ENCODE peak calls at places on chromosomes 11 and 22, in eight cellular contexts. One of them, this sample, is unnamed.

GRCh38 chr11:74570266-74571061 is 21.9 kb upstream of the POLD3 start:
- DNase-seq in activated naive CD4-positive, alpha-beta T cell: no peak
- DNase-seq in stimulated activated CD4-positive, alpha-beta T cell treated with anti-CD3 and anti-CD28 coated beads, Interleukin-2, amount 100 ng/mL, for 24 hours: peak
- DNase-seq in stimulated activated naive CD8-positive, alpha-beta T cell treated with anti-CD3 and anti-CD28 coated beads, Interleukin-15, amount 100 ng/mL, for 72 hours: no peak
- DNase-seq in NCI-H1105 treated with DMSO at 0.1 percent for 48 hours: peak
- DNase-seq in T-helper 2 cell: no peak
- DNase-seq in stimulated activated CD8-positive, alpha-beta memory T cell treated with anti-CD3 and anti-CD28 coated beads, Interleukin-2, amount 100 ng/mL, for 48 hours: no peak
- DNase-seq in mucosa of descending colon: no peak
- DNase-seq in this sample: no peak

GRCh38 chr11:94729352-94729751 is 38.8 kb upstream of the AMOTL1 start:
- DNase-seq in NCI-H1105 treated with DMSO at 0.1 percent for 48 hours: no peak
- DNase-seq in mucosa of descending colon: no peak
- DNase-seq in stimulated activated CD4-positive, alpha-beta T cell treated with anti-CD3 and anti-CD28 coated beads, Interleukin-2, amount 100 ng/mL, for 24 hours: no peak
- DNase-seq in stimulated activated naive CD8-positive, alpha-beta T cell treated with anti-CD3 and anti-CD28 coated beads, Interleukin-15, amount 100 ng/mL, for 72 hours: no peak
- DNase-seq in T-helper 2 cell: no peak
- DNase-seq in activated naive CD4-positive, alpha-beta T cell: no peak
- DNase-seq in stimulated activated CD8-positive, alpha-beta memory T cell treated with anti-CD3 and anti-CD28 coated beads, Interleukin-2, amount 100 ng/mL, for 48 hours: no peak
- DNase-seq in this sample: no peak

GRCh38 chr11:34065505-34066203 is 14.1 kb downstream of the CAPRIN1 start:
- DNase-seq in T-helper 2 cell: no peak
- DNase-seq in stimulated activated CD8-positive, alpha-beta memory T cell treated with anti-CD3 and anti-CD28 coated beads, Interleukin-2, amount 100 ng/mL, for 48 hours: no peak
- DNase-seq in stimulated activated CD4-positive, alpha-beta T cell treated with anti-CD3 and anti-CD28 coated beads, Interleukin-2, amount 100 ng/mL, for 24 hours: no peak
- DNase-seq in NCI-H1105 treated with DMSO at 0.1 percent for 48 hours: no peak
- DNase-seq in mucosa of descending colon: no peak
- DNase-seq in stimulated activated naive CD8-positive, alpha-beta T cell treated with anti-CD3 and anti-CD28 coated beads, Interleukin-15, amount 100 ng/mL, for 72 hours: no peak
- DNase-seq in activated naive CD4-positive, alpha-beta T cell: no peak
- DNase-seq in this sample: no peak

GRCh38 chr11:62810748-62811147 is 5.5 kb upstream of the NXF1 start:
- DNase-seq in T-helper 2 cell: no peak
- DNase-seq in activated naive CD4-positive, alpha-beta T cell: no peak
- DNase-seq in NCI-H1105 treated with DMSO at 0.1 percent for 48 hours: no peak
- DNase-seq in stimulated activated CD8-positive, alpha-beta memory T cell treated with anti-CD3 and anti-CD28 coated beads, Interleukin-2, amount 100 ng/mL, for 48 hours: no peak
- DNase-seq in stimulated activated naive CD8-positive, alpha-beta T cell treated with anti-CD3 and anti-CD28 coated beads, Interleukin-15, amount 100 ng/mL, for 72 hours: no peak
- DNase-seq in mucosa of descending colon: no peak
- DNase-seq in stimulated activated CD4-positive, alpha-beta T cell treated with anti-CD3 and anti-CD28 coated beads, Interleukin-2, amount 100 ng/mL, for 24 hours: no peak
- DNase-seq in this sample: no peak

GRCh38 chr22:28883917-28884753 is 763 bp downstream of the ZNRF3 start:
- DNase-seq in stimulated activated CD4-positive, alpha-beta T cell treated with anti-CD3 and anti-CD28 coated beads, Interleukin-2, amount 100 ng/mL, for 24 hours: peak
- DNase-seq in stimulated activated CD8-positive, alpha-beta memory T cell treated with anti-CD3 and anti-CD28 coated beads, Interleukin-2, amount 100 ng/mL, for 48 hours: no peak
- DNase-seq in T-helper 2 cell: peak
- DNase-seq in NCI-H1105 treated with DMSO at 0.1 percent for 48 hours: peak
- DNase-seq in stimulated activated naive CD8-positive, alpha-beta T cell treated with anti-CD3 and anti-CD28 coated beads, Interleukin-15, amount 100 ng/mL, for 72 hours: peak
- DNase-seq in mucosa of descending colon: peak
- DNase-seq in activated naive CD4-positive, alpha-beta T cell: peak
- DNase-seq in this sample: peak

GRCh38 chr11:79321282-79321681 is 119.5 kb downstream of the TENM4 start:
- DNase-seq in stimulated activated CD8-positive, alpha-beta memory T cell treated with anti-CD3 and anti-CD28 coated beads, Interleukin-2, amount 100 ng/mL, for 48 hours: no peak
- DNase-seq in NCI-H1105 treated with DMSO at 0.1 percent for 48 hours: no peak
- DNase-seq in stimulated activated naive CD8-positive, alpha-beta T cell treated with anti-CD3 and anti-CD28 coated beads, Interleukin-15, amount 100 ng/mL, for 72 hours: no peak
- DNase-seq in activated naive CD4-positive, alpha-beta T cell: no peak
- DNase-seq in T-helper 2 cell: no peak
- DNase-seq in stimulated activated CD4-positive, alpha-beta T cell treated with anti-CD3 and anti-CD28 coated beads, Interleukin-2, amount 100 ng/mL, for 24 hours: no peak
- DNase-seq in mucosa of descending colon: no peak
- DNase-seq in this sample: no peak

GRCh38 chr11:133506023-133506422 is 26.3 kb downstream of the OPCML start:
- DNase-seq in stimulated activated CD8-positive, alpha-beta memory T cell treated with anti-CD3 and anti-CD28 coated beads, Interleukin-2, amount 100 ng/mL, for 48 hours: no peak
- DNase-seq in activated naive CD4-positive, alpha-beta T cell: no peak
- DNase-seq in mucosa of descending colon: no peak
- DNase-seq in NCI-H1105 treated with DMSO at 0.1 percent for 48 hours: no peak
- DNase-seq in T-helper 2 cell: no peak
- DNase-seq in stimulated activated CD4-positive, alpha-beta T cell treated with anti-CD3 and anti-CD28 coated beads, Interleukin-2, amount 100 ng/mL, for 24 hours: no peak
- DNase-seq in stimulated activated naive CD8-positive, alpha-beta T cell treated with anti-CD3 and anti-CD28 coated beads, Interleukin-15, amount 100 ng/mL, for 72 hours: no peak
- DNase-seq in this sample: no peak

GRCh38 chr11:14643697-14644395 is at the start of gene PDE3B:
- DNase-seq in NCI-H1105 treated with DMSO at 0.1 percent for 48 hours: peak
- DNase-seq in stimulated activated CD8-positive, alpha-beta memory T cell treated with anti-CD3 and anti-CD28 coated beads, Interleukin-2, amount 100 ng/mL, for 48 hours: peak
- DNase-seq in activated naive CD4-positive, alpha-beta T cell: peak
- DNase-seq in stimulated activated CD4-positive, alpha-beta T cell treated with anti-CD3 and anti-CD28 coated beads, Interleukin-2, amount 100 ng/mL, for 24 hours: peak
- DNase-seq in mucosa of descending colon: peak
- DNase-seq in T-helper 2 cell: peak
- DNase-seq in stimulated activated naive CD8-positive, alpha-beta T cell treated with anti-CD3 and anti-CD28 coated beads, Interleukin-15, amount 100 ng/mL, for 72 hours: peak
- DNase-seq in this sample: peak

GRCh38 chr11:128621491-128622136 is 34.3 kb upstream of the ETS1 start:
- DNase-seq in mucosa of descending colon: no peak
- DNase-seq in T-helper 2 cell: no peak
- DNase-seq in stimulated activated naive CD8-positive, alpha-beta T cell treated with anti-CD3 and anti-CD28 coated beads, Interleukin-15, amount 100 ng/mL, for 72 hours: no peak
- DNase-seq in activated naive CD4-positive, alpha-beta T cell: no peak
- DNase-seq in stimulated activated CD4-positive, alpha-beta T cell treated with anti-CD3 and anti-CD28 coated beads, Interleukin-2, amount 100 ng/mL, for 24 hours: no peak
- DNase-seq in stimulated activated CD8-positive, alpha-beta memory T cell treated with anti-CD3 and anti-CD28 coated beads, Interleukin-2, amount 100 ng/mL, for 48 hours: no peak
- DNase-seq in NCI-H1105 treated with DMSO at 0.1 percent for 48 hours: no peak
- DNase-seq in this sample: no peak

GRCh38 chr11:82979824-82980223 is 78.3 kb downstream of the DDIAS start:
- DNase-seq in stimulated activated CD8-positive, alpha-beta memory T cell treated with anti-CD3 and anti-CD28 coated beads, Interleukin-2, amount 100 ng/mL, for 48 hours: no peak
- DNase-seq in mucosa of descending colon: no peak
- DNase-seq in stimulated activated CD4-positive, alpha-beta T cell treated with anti-CD3 and anti-CD28 coated beads, Interleukin-2, amount 100 ng/mL, for 24 hours: no peak
- DNase-seq in T-helper 2 cell: no peak
- DNase-seq in activated naive CD4-positive, alpha-beta T cell: no peak
- DNase-seq in NCI-H1105 treated with DMSO at 0.1 percent for 48 hours: no peak
- DNase-seq in stimulated activated naive CD8-positive, alpha-beta T cell treated with anti-CD3 and anti-CD28 coated beads, Interleukin-15, amount 100 ng/mL, for 72 hours: no peak
- DNase-seq in this sample: no peak

GRCh38 chr22:27323646-27324045 is 477.9 kb downstream of the MN1 start:
- DNase-seq in mucosa of descending colon: no peak
- DNase-seq in stimulated activated naive CD8-positive, alpha-beta T cell treated with anti-CD3 and anti-CD28 coated beads, Interleukin-15, amount 100 ng/mL, for 72 hours: no peak
- DNase-seq in NCI-H1105 treated with DMSO at 0.1 percent for 48 hours: no peak
- DNase-seq in activated naive CD4-positive, alpha-beta T cell: no peak
- DNase-seq in stimulated activated CD8-positive, alpha-beta memory T cell treated with anti-CD3 and anti-CD28 coated beads, Interleukin-2, amount 100 ng/mL, for 48 hours: no peak
- DNase-seq in stimulated activated CD4-positive, alpha-beta T cell treated with anti-CD3 and anti-CD28 coated beads, Interleukin-2, amount 100 ng/mL, for 24 hours: no peak
- DNase-seq in T-helper 2 cell: no peak
- DNase-seq in this sample: no peak

GRCh38 chr11:92717240-92717639 is 252.2 kb upstream of the MTNR1B start:
- DNase-seq in stimulated activated CD8-positive, alpha-beta memory T cell treated with anti-CD3 and anti-CD28 coated beads, Interleukin-2, amount 100 ng/mL, for 48 hours: no peak
- DNase-seq in T-helper 2 cell: no peak
- DNase-seq in activated naive CD4-positive, alpha-beta T cell: no peak
- DNase-seq in stimulated activated naive CD8-positive, alpha-beta T cell treated with anti-CD3 and anti-CD28 coated beads, Interleukin-15, amount 100 ng/mL, for 72 hours: no peak
- DNase-seq in NCI-H1105 treated with DMSO at 0.1 percent for 48 hours: no peak
- DNase-seq in mucosa of descending colon: no peak
- DNase-seq in stimulated activated CD4-positive, alpha-beta T cell treated with anti-CD3 and anti-CD28 coated beads, Interleukin-2, amount 100 ng/mL, for 24 hours: no peak
- DNase-seq in this sample: no peak

GRCh38 chr22:30265851-30266444 is 703 bp downstream of the OSM start:
- DNase-seq in stimulated activated CD4-positive, alpha-beta T cell treated with anti-CD3 and anti-CD28 coated beads, Interleukin-2, amount 100 ng/mL, for 24 hours: peak
- DNase-seq in stimulated activated CD8-positive, alpha-beta memory T cell treated with anti-CD3 and anti-CD28 coated beads, Interleukin-2, amount 100 ng/mL, for 48 hours: peak
- DNase-seq in NCI-H1105 treated with DMSO at 0.1 percent for 48 hours: no peak
- DNase-seq in activated naive CD4-positive, alpha-beta T cell: peak
- DNase-seq in T-helper 2 cell: peak
- DNase-seq in stimulated activated naive CD8-positive, alpha-beta T cell treated with anti-CD3 and anti-CD28 coated beads, Interleukin-15, amount 100 ng/mL, for 72 hours: peak
- DNase-seq in mucosa of descending colon: peak
- DNase-seq in this sample: peak

GRCh38 chr11:69186316-69187266 is 30.9 kb downstream of the SMIM38 start:
- DNase-seq in NCI-H1105 treated with DMSO at 0.1 percent for 48 hours: no peak
- DNase-seq in activated naive CD4-positive, alpha-beta T cell: no peak
- DNase-seq in stimulated activated CD4-positive, alpha-beta T cell treated with anti-CD3 and anti-CD28 coated beads, Interleukin-2, amount 100 ng/mL, for 24 hours: no peak
- DNase-seq in stimulated activated naive CD8-positive, alpha-beta T cell treated with anti-CD3 and anti-CD28 coated beads, Interleukin-15, amount 100 ng/mL, for 72 hours: no peak
- DNase-seq in T-helper 2 cell: no peak
- DNase-seq in stimulated activated CD8-positive, alpha-beta memory T cell treated with anti-CD3 and anti-CD28 coated beads, Interleukin-2, amount 100 ng/mL, for 48 hours: no peak
- DNase-seq in mucosa of descending colon: no peak
- DNase-seq in this sample: no peak

GRCh38 chr22:21624880-21625791 is 4.7 kb downstream of the YDJC start:
- DNase-seq in mucosa of descending colon: no peak
- DNase-seq in T-helper 2 cell: no peak
- DNase-seq in activated naive CD4-positive, alpha-beta T cell: no peak
- DNase-seq in stimulated activated CD4-positive, alpha-beta T cell treated with anti-CD3 and anti-CD28 coated beads, Interleukin-2, amount 100 ng/mL, for 24 hours: no peak
- DNase-seq in NCI-H1105 treated with DMSO at 0.1 percent for 48 hours: no peak
- DNase-seq in stimulated activated naive CD8-positive, alpha-beta T cell treated with anti-CD3 and anti-CD28 coated beads, Interleukin-15, amount 100 ng/mL, for 72 hours: no peak
- DNase-seq in stimulated activated CD8-positive, alpha-beta memory T cell treated with anti-CD3 and anti-CD28 coated beads, Interleukin-2, amount 100 ng/mL, for 48 hours: no peak
- DNase-seq in this sample: no peak

GRCh38 chr22:22037740-22038139 is 55.2 kb upstream of the TOP3B start:
- DNase-seq in T-helper 2 cell: no peak
- DNase-seq in NCI-H1105 treated with DMSO at 0.1 percent for 48 hours: no peak
- DNase-seq in mucosa of descending colon: no peak
- DNase-seq in activated naive CD4-positive, alpha-beta T cell: no peak
- DNase-seq in stimulated activated naive CD8-positive, alpha-beta T cell treated with anti-CD3 and anti-CD28 coated beads, Interleukin-15, amount 100 ng/mL, for 72 hours: no peak
- DNase-seq in stimulated activated CD8-positive, alpha-beta memory T cell treated with anti-CD3 and anti-CD28 coated beads, Interleukin-2, amount 100 ng/mL, for 48 hours: no peak
- DNase-seq in stimulated activated CD4-positive, alpha-beta T cell treated with anti-CD3 and anti-CD28 coated beads, Interleukin-2, amount 100 ng/mL, for 24 hours: no peak
- DNase-seq in this sample: no peak

GRCh38 chr11:7675640-7676039 is 2.3 kb upstream of the CYB5R2 start:
- DNase-seq in T-helper 2 cell: no peak
- DNase-seq in activated naive CD4-positive, alpha-beta T cell: no peak
- DNase-seq in mucosa of descending colon: no peak
- DNase-seq in stimulated activated CD8-positive, alpha-beta memory T cell treated with anti-CD3 and anti-CD28 coated beads, Interleukin-2, amount 100 ng/mL, for 48 hours: no peak
- DNase-seq in stimulated activated naive CD8-positive, alpha-beta T cell treated with anti-CD3 and anti-CD28 coated beads, Interleukin-15, amount 100 ng/mL, for 72 hours: no peak
- DNase-seq in stimulated activated CD4-positive, alpha-beta T cell treated with anti-CD3 and anti-CD28 coated beads, Interleukin-2, amount 100 ng/mL, for 24 hours: no peak
- DNase-seq in NCI-H1105 treated with DMSO at 0.1 percent for 48 hours: no peak
- DNase-seq in this sample: no peak

GRCh38 chr11:6667733-6668374 is 12.2 kb upstream of the DCHS1 start:
- DNase-seq in stimulated activated naive CD8-positive, alpha-beta T cell treated with anti-CD3 and anti-CD28 coated beads, Interleukin-15, amount 100 ng/mL, for 72 hours: peak
- DNase-seq in activated naive CD4-positive, alpha-beta T cell: no peak
- DNase-seq in T-helper 2 cell: peak
- DNase-seq in mucosa of descending colon: no peak
- DNase-seq in stimulated activated CD4-positive, alpha-beta T cell treated with anti-CD3 and anti-CD28 coated beads, Interleukin-2, amount 100 ng/mL, for 24 hours: no peak
- DNase-seq in stimulated activated CD8-positive, alpha-beta memory T cell treated with anti-CD3 and anti-CD28 coated beads, Interleukin-2, amount 100 ng/mL, for 48 hours: no peak
- DNase-seq in NCI-H1105 treated with DMSO at 0.1 percent for 48 hours: peak
- DNase-seq in this sample: no peak

GRCh38 chr11:10561947-10562346 is 6.5 kb downstream of the LYVE1 start:
- DNase-seq in activated naive CD4-positive, alpha-beta T cell: no peak
- DNase-seq in mucosa of descending colon: no peak
- DNase-seq in stimulated activated CD4-positive, alpha-beta T cell treated with anti-CD3 and anti-CD28 coated beads, Interleukin-2, amount 100 ng/mL, for 24 hours: no peak
- DNase-seq in stimulated activated naive CD8-positive, alpha-beta T cell treated with anti-CD3 and anti-CD28 coated beads, Interleukin-15, amount 100 ng/mL, for 72 hours: no peak
- DNase-seq in NCI-H1105 treated with DMSO at 0.1 percent for 48 hours: no peak
- DNase-seq in stimulated activated CD8-positive, alpha-beta memory T cell treated with anti-CD3 and anti-CD28 coated beads, Interleukin-2, amount 100 ng/mL, for 48 hours: no peak
- DNase-seq in T-helper 2 cell: no peak
- DNase-seq in this sample: no peak

GRCh38 chr11:72373163-72373562 is 61.2 kb downstream of the CLPB start:
- DNase-seq in stimulated activated naive CD8-positive, alpha-beta T cell treated with anti-CD3 and anti-CD28 coated beads, Interleukin-15, amount 100 ng/mL, for 72 hours: no peak
- DNase-seq in T-helper 2 cell: no peak
- DNase-seq in activated naive CD4-positive, alpha-beta T cell: no peak
- DNase-seq in NCI-H1105 treated with DMSO at 0.1 percent for 48 hours: peak
- DNase-seq in stimulated activated CD4-positive, alpha-beta T cell treated with anti-CD3 and anti-CD28 coated beads, Interleukin-2, amount 100 ng/mL, for 24 hours: no peak
- DNase-seq in stimulated activated CD8-positive, alpha-beta memory T cell treated with anti-CD3 and anti-CD28 coated beads, Interleukin-2, amount 100 ng/mL, for 48 hours: no peak
- DNase-seq in mucosa of descending colon: no peak
- DNase-seq in this sample: no peak

GRCh38 chr11:45082744-45083543 is 63.5 kb upstream of the PRDM11 start:
- DNase-seq in stimulated activated CD8-positive, alpha-beta memory T cell treated with anti-CD3 and anti-CD28 coated beads, Interleukin-2, amount 100 ng/mL, for 48 hours: no peak
- DNase-seq in mucosa of descending colon: no peak
- DNase-seq in stimulated activated CD4-positive, alpha-beta T cell treated with anti-CD3 and anti-CD28 coated beads, Interleukin-2, amount 100 ng/mL, for 24 hours: no peak
- DNase-seq in stimulated activated naive CD8-positive, alpha-beta T cell treated with anti-CD3 and anti-CD28 coated beads, Interleukin-15, amount 100 ng/mL, for 72 hours: no peak
- DNase-seq in activated naive CD4-positive, alpha-beta T cell: no peak
- DNase-seq in NCI-H1105 treated with DMSO at 0.1 percent for 48 hours: no peak
- DNase-seq in T-helper 2 cell: no peak
- DNase-seq in this sample: no peak

GRCh38 chr11:129426776-129427175 is 51.1 kb downstream of the BARX2 start:
- DNase-seq in stimulated activated naive CD8-positive, alpha-beta T cell treated with anti-CD3 and anti-CD28 coated beads, Interleukin-15, amount 100 ng/mL, for 72 hours: no peak
- DNase-seq in activated naive CD4-positive, alpha-beta T cell: no peak
- DNase-seq in T-helper 2 cell: no peak
- DNase-seq in NCI-H1105 treated with DMSO at 0.1 percent for 48 hours: no peak
- DNase-seq in mucosa of descending colon: no peak
- DNase-seq in stimulated activated CD4-positive, alpha-beta T cell treated with anti-CD3 and anti-CD28 coated beads, Interleukin-2, amount 100 ng/mL, for 24 hours: no peak
- DNase-seq in stimulated activated CD8-positive, alpha-beta memory T cell treated with anti-CD3 and anti-CD28 coated beads, Interleukin-2, amount 100 ng/mL, for 48 hours: no peak
- DNase-seq in this sample: no peak

GRCh38 chr11:92948116-92948515 is 21.3 kb upstream of the MTNR1B start:
- DNase-seq in activated naive CD4-positive, alpha-beta T cell: no peak
- DNase-seq in stimulated activated CD8-positive, alpha-beta memory T cell treated with anti-CD3 and anti-CD28 coated beads, Interleukin-2, amount 100 ng/mL, for 48 hours: no peak
- DNase-seq in stimulated activated CD4-positive, alpha-beta T cell treated with anti-CD3 and anti-CD28 coated beads, Interleukin-2, amount 100 ng/mL, for 24 hours: no peak
- DNase-seq in NCI-H1105 treated with DMSO at 0.1 percent for 48 hours: no peak
- DNase-seq in mucosa of descending colon: no peak
- DNase-seq in stimulated activated naive CD8-positive, alpha-beta T cell treated with anti-CD3 and anti-CD28 coated beads, Interleukin-15, amount 100 ng/mL, for 72 hours: no peak
- DNase-seq in T-helper 2 cell: no peak
- DNase-seq in this sample: no peak

GRCh38 chr11:73907191-73907590 is 30.4 kb downstream of the PAAF1 start:
- DNase-seq in stimulated activated CD4-positive, alpha-beta T cell treated with anti-CD3 and anti-CD28 coated beads, Interleukin-2, amount 100 ng/mL, for 24 hours: no peak
- DNase-seq in NCI-H1105 treated with DMSO at 0.1 percent for 48 hours: no peak
- DNase-seq in mucosa of descending colon: no peak
- DNase-seq in stimulated activated naive CD8-positive, alpha-beta T cell treated with anti-CD3 and anti-CD28 coated beads, Interleukin-15, amount 100 ng/mL, for 72 hours: no peak
- DNase-seq in activated naive CD4-positive, alpha-beta T cell: no peak
- DNase-seq in stimulated activated CD8-positive, alpha-beta memory T cell treated with anti-CD3 and anti-CD28 coated beads, Interleukin-2, amount 100 ng/mL, for 48 hours: no peak
- DNase-seq in T-helper 2 cell: no peak
- DNase-seq in this sample: no peak

GRCh38 chr11:45180158-45180887 is 33.9 kb downstream of the PRDM11 start:
- DNase-seq in NCI-H1105 treated with DMSO at 0.1 percent for 48 hours: peak
- DNase-seq in mucosa of descending colon: peak
- DNase-seq in stimulated activated CD4-positive, alpha-beta T cell treated with anti-CD3 and anti-CD28 coated beads, Interleukin-2, amount 100 ng/mL, for 24 hours: no peak
- DNase-seq in activated naive CD4-positive, alpha-beta T cell: no peak
- DNase-seq in stimulated activated naive CD8-positive, alpha-beta T cell treated with anti-CD3 and anti-CD28 coated beads, Interleukin-15, amount 100 ng/mL, for 72 hours: peak
- DNase-seq in T-helper 2 cell: no peak
- DNase-seq in stimulated activated CD8-positive, alpha-beta memory T cell treated with anti-CD3 and anti-CD28 coated beads, Interleukin-2, amount 100 ng/mL, for 48 hours: no peak
- DNase-seq in this sample: peak

GRCh38 chr11:94895451-94895850 is 77.9 kb downstream of the CWC15 start:
- DNase-seq in stimulated activated CD8-positive, alpha-beta memory T cell treated with anti-CD3 and anti-CD28 coated beads, Interleukin-2, amount 100 ng/mL, for 48 hours: no peak
- DNase-seq in stimulated activated CD4-positive, alpha-beta T cell treated with anti-CD3 and anti-CD28 coated beads, Interleukin-2, amount 100 ng/mL, for 24 hours: no peak
- DNase-seq in stimulated activated naive CD8-positive, alpha-beta T cell treated with anti-CD3 and anti-CD28 coated beads, Interleukin-15, amount 100 ng/mL, for 72 hours: no peak
- DNase-seq in activated naive CD4-positive, alpha-beta T cell: no peak
- DNase-seq in NCI-H1105 treated with DMSO at 0.1 percent for 48 hours: no peak
- DNase-seq in mucosa of descending colon: no peak
- DNase-seq in T-helper 2 cell: no peak
- DNase-seq in this sample: no peak

GRCh38 chr11:81237139-81237538 is 1496.5 kb downstream of the FAM181B start:
- DNase-seq in stimulated activated CD8-positive, alpha-beta memory T cell treated with anti-CD3 and anti-CD28 coated beads, Interleukin-2, amount 100 ng/mL, for 48 hours: no peak
- DNase-seq in NCI-H1105 treated with DMSO at 0.1 percent for 48 hours: peak
- DNase-seq in stimulated activated naive CD8-positive, alpha-beta T cell treated with anti-CD3 and anti-CD28 coated beads, Interleukin-15, amount 100 ng/mL, for 72 hours: no peak
- DNase-seq in mucosa of descending colon: no peak
- DNase-seq in activated naive CD4-positive, alpha-beta T cell: no peak
- DNase-seq in T-helper 2 cell: no peak
- DNase-seq in stimulated activated CD4-positive, alpha-beta T cell treated with anti-CD3 and anti-CD28 coated beads, Interleukin-2, amount 100 ng/mL, for 24 hours: no peak
- DNase-seq in this sample: peak

GRCh38 chr11:47886096-47886495 is 37.9 kb upstream of the NUP160 start:
- DNase-seq in activated naive CD4-positive, alpha-beta T cell: no peak
- DNase-seq in T-helper 2 cell: no peak
- DNase-seq in NCI-H1105 treated with DMSO at 0.1 percent for 48 hours: no peak
- DNase-seq in stimulated activated CD8-positive, alpha-beta memory T cell treated with anti-CD3 and anti-CD28 coated beads, Interleukin-2, amount 100 ng/mL, for 48 hours: no peak
- DNase-seq in mucosa of descending colon: no peak
- DNase-seq in stimulated activated naive CD8-positive, alpha-beta T cell treated with anti-CD3 and anti-CD28 coated beads, Interleukin-15, amount 100 ng/mL, for 72 hours: no peak
- DNase-seq in stimulated activated CD4-positive, alpha-beta T cell treated with anti-CD3 and anti-CD28 coated beads, Interleukin-2, amount 100 ng/mL, for 24 hours: no peak
- DNase-seq in this sample: peak

GRCh38 chr22:34001701-34002466 is 81.6 kb upstream of the LARGE1 start:
- DNase-seq in stimulated activated CD8-positive, alpha-beta memory T cell treated with anti-CD3 and anti-CD28 coated beads, Interleukin-2, amount 100 ng/mL, for 48 hours: no peak
- DNase-seq in NCI-H1105 treated with DMSO at 0.1 percent for 48 hours: no peak
- DNase-seq in T-helper 2 cell: no peak
- DNase-seq in stimulated activated CD4-positive, alpha-beta T cell treated with anti-CD3 and anti-CD28 coated beads, Interleukin-2, amount 100 ng/mL, for 24 hours: no peak
- DNase-seq in activated naive CD4-positive, alpha-beta T cell: no peak
- DNase-seq in stimulated activated naive CD8-positive, alpha-beta T cell treated with anti-CD3 and anti-CD28 coated beads, Interleukin-15, amount 100 ng/mL, for 72 hours: no peak
- DNase-seq in mucosa of descending colon: no peak
- DNase-seq in this sample: no peak

GRCh38 chr11:15006139-15006759 is 34.1 kb upstream of the CALCA start:
- DNase-seq in T-helper 2 cell: no peak
- DNase-seq in stimulated activated naive CD8-positive, alpha-beta T cell treated with anti-CD3 and anti-CD28 coated beads, Interleukin-15, amount 100 ng/mL, for 72 hours: peak
- DNase-seq in NCI-H1105 treated with DMSO at 0.1 percent for 48 hours: peak
- DNase-seq in mucosa of descending colon: no peak
- DNase-seq in activated naive CD4-positive, alpha-beta T cell: no peak
- DNase-seq in stimulated activated CD8-positive, alpha-beta memory T cell treated with anti-CD3 and anti-CD28 coated beads, Interleukin-2, amount 100 ng/mL, for 48 hours: no peak
- DNase-seq in stimulated activated CD4-positive, alpha-beta T cell treated with anti-CD3 and anti-CD28 coated beads, Interleukin-2, amount 100 ng/mL, for 24 hours: no peak
- DNase-seq in this sample: no peak

GRCh38 chr11:4118107-4118506 is 23.5 kb downstream of the RRM1 start:
- DNase-seq in stimulated activated naive CD8-positive, alpha-beta T cell treated with anti-CD3 and anti-CD28 coated beads, Interleukin-15, amount 100 ng/mL, for 72 hours: no peak
- DNase-seq in activated naive CD4-positive, alpha-beta T cell: no peak
- DNase-seq in NCI-H1105 treated with DMSO at 0.1 percent for 48 hours: no peak
- DNase-seq in stimulated activated CD8-positive, alpha-beta memory T cell treated with anti-CD3 and anti-CD28 coated beads, Interleukin-2, amount 100 ng/mL, for 48 hours: no peak
- DNase-seq in T-helper 2 cell: no peak
- DNase-seq in mucosa of descending colon: no peak
- DNase-seq in stimulated activated CD4-positive, alpha-beta T cell treated with anti-CD3 and anti-CD28 coated beads, Interleukin-2, amount 100 ng/mL, for 24 hours: no peak
- DNase-seq in this sample: no peak

GRCh38 chr11:59918494-59918893 is 19.7 kb upstream of the OOSP1 start:
- DNase-seq in NCI-H1105 treated with DMSO at 0.1 percent for 48 hours: no peak
- DNase-seq in stimulated activated naive CD8-positive, alpha-beta T cell treated with anti-CD3 and anti-CD28 coated beads, Interleukin-15, amount 100 ng/mL, for 72 hours: no peak
- DNase-seq in activated naive CD4-positive, alpha-beta T cell: no peak
- DNase-seq in mucosa of descending colon: no peak
- DNase-seq in stimulated activated CD8-positive, alpha-beta memory T cell treated with anti-CD3 and anti-CD28 coated beads, Interleukin-2, amount 100 ng/mL, for 48 hours: no peak
- DNase-seq in T-helper 2 cell: no peak
- DNase-seq in stimulated activated CD4-positive, alpha-beta T cell treated with anti-CD3 and anti-CD28 coated beads, Interleukin-2, amount 100 ng/mL, for 24 hours: no peak
- DNase-seq in this sample: no peak

GRCh38 chr11:63553759-63554158 is 9.4 kb downstream of the PLAAT2 start:
- DNase-seq in NCI-H1105 treated with DMSO at 0.1 percent for 48 hours: no peak
- DNase-seq in mucosa of descending colon: no peak
- DNase-seq in T-helper 2 cell: peak
- DNase-seq in stimulated activated CD4-positive, alpha-beta T cell treated with anti-CD3 and anti-CD28 coated beads, Interleukin-2, amount 100 ng/mL, for 24 hours: peak
- DNase-seq in stimulated activated CD8-positive, alpha-beta memory T cell treated with anti-CD3 and anti-CD28 coated beads, Interleukin-2, amount 100 ng/mL, for 48 hours: no peak
- DNase-seq in activated naive CD4-positive, alpha-beta T cell: no peak
- DNase-seq in stimulated activated naive CD8-positive, alpha-beta T cell treated with anti-CD3 and anti-CD28 coated beads, Interleukin-15, amount 100 ng/mL, for 72 hours: peak
- DNase-seq in this sample: no peak

GRCh38 chr22:22044153-22044552 is 61.6 kb upstream of the TOP3B start:
- DNase-seq in stimulated activated naive CD8-positive, alpha-beta T cell treated with anti-CD3 and anti-CD28 coated beads, Interleukin-15, amount 100 ng/mL, for 72 hours: no peak
- DNase-seq in stimulated activated CD4-positive, alpha-beta T cell treated with anti-CD3 and anti-CD28 coated beads, Interleukin-2, amount 100 ng/mL, for 24 hours: no peak
- DNase-seq in activated naive CD4-positive, alpha-beta T cell: no peak
- DNase-seq in mucosa of descending colon: no peak
- DNase-seq in stimulated activated CD8-positive, alpha-beta memory T cell treated with anti-CD3 and anti-CD28 coated beads, Interleukin-2, amount 100 ng/mL, for 48 hours: no peak
- DNase-seq in NCI-H1105 treated with DMSO at 0.1 percent for 48 hours: no peak
- DNase-seq in T-helper 2 cell: no peak
- DNase-seq in this sample: no peak

This sample was measured in Peyer's patch.